ENCODE peak calls at places on chromosomes 7 and 10, in six cellular contexts. One of them, this sample, is unnamed.

GRCh38 chr10:26269754-26270153 is 53.2 kb downstream of the GAD2 start:
- DNase-seq in breast epithelium: no peak
- DNase-seq in pancreas: no peak
- DNase-seq in H9: no peak
- DNase-seq in lung: no peak
- DNase-seq in hepatocyte: peak
- DNase-seq in this sample: peak

GRCh38 chr10:108877130-108877529 is 1046.2 kb downstream of the XPNPEP1 start:
- DNase-seq in breast epithelium: no peak
- DNase-seq in pancreas: no peak
- DNase-seq in H9: no peak
- DNase-seq in lung: no peak
- DNase-seq in hepatocyte: peak
- DNase-seq in this sample: no peak

GRCh38 chr10:8444630-8445029 is 390.1 kb downstream of the GATA3 start:
- DNase-seq in breast epithelium: no peak
- DNase-seq in pancreas: no peak
- DNase-seq in H9: peak
- DNase-seq in lung: no peak
- DNase-seq in hepatocyte: peak
- DNase-seq in this sample: no peak

GRCh38 chr10:68305889-68306288 is 26.0 kb upstream of the HNRNPH3 start:
- DNase-seq in breast epithelium: no peak
- DNase-seq in pancreas: no peak
- DNase-seq in H9: no peak
- DNase-seq in lung: no peak
- DNase-seq in hepatocyte: no peak
- DNase-seq in this sample: no peak

GRCh38 chr10:110504111-110504735 is 6.5 kb downstream of the DUSP5 start:
- DNase-seq in breast epithelium: no peak
- DNase-seq in pancreas: no peak
- DNase-seq in H9: no peak
- DNase-seq in lung: peak
- DNase-seq in hepatocyte: no peak
- DNase-seq in this sample: no peak

GRCh38 chr10:22002531-22003110 is 909 bp downstream of the DNAJC1 start:
- DNase-seq in breast epithelium: no peak
- DNase-seq in pancreas: no peak
- DNase-seq in H9: no peak
- DNase-seq in lung: no peak
- DNase-seq in hepatocyte: peak
- DNase-seq in this sample: peak

GRCh38 chr10:105259201-105259600 is 618.1 kb downstream of the SORCS3 start:
- DNase-seq in breast epithelium: no peak
- DNase-seq in pancreas: no peak
- DNase-seq in H9: no peak
- DNase-seq in lung: no peak
- DNase-seq in hepatocyte: no peak
- DNase-seq in this sample: no peak

GRCh38 chr7:3164363-3164762 is 120.7 kb upstream of the CARD11 start:
- DNase-seq in breast epithelium: no peak
- DNase-seq in pancreas: peak
- DNase-seq in H9: no peak
- DNase-seq in lung: no peak
- DNase-seq in hepatocyte: peak
- DNase-seq in this sample: no peak

GRCh38 chr10:14820010-14820774 is 17.6 kb downstream of the CDNF start:
- DNase-seq in breast epithelium: no peak
- DNase-seq in pancreas: no peak
- DNase-seq in H9: no peak
- DNase-seq in lung: no peak
- DNase-seq in hepatocyte: peak
- DNase-seq in this sample: peak

GRCh38 chr10:11934262-11934661 is 108.3 kb downstream of the UPF2 start:
- DNase-seq in breast epithelium: no peak
- DNase-seq in pancreas: no peak
- DNase-seq in H9: no peak
- DNase-seq in lung: no peak
- DNase-seq in hepatocyte: no peak
- DNase-seq in this sample: peak

GRCh38 chr7:126370038-126370668 is 882.6 kb downstream of the GRM8 start:
- DNase-seq in breast epithelium: no peak
- DNase-seq in pancreas: no peak
- DNase-seq in H9: no peak
- DNase-seq in lung: no peak
- DNase-seq in hepatocyte: no peak
- DNase-seq in this sample: no peak

GRCh38 chr10:88879754-88880286 is at the start of gene STAMBPL1:
- DNase-seq in breast epithelium: no peak
- DNase-seq in pancreas: no peak
- DNase-seq in H9: no peak
- DNase-seq in lung: peak
- DNase-seq in hepatocyte: peak
- DNase-seq in this sample: peak

GRCh38 chr7:43482679-43483252 is 100.1 kb upstream of the STK17A start:
- DNase-seq in breast epithelium: no peak
- DNase-seq in pancreas: no peak
- DNase-seq in H9: no peak
- DNase-seq in lung: no peak
- DNase-seq in hepatocyte: no peak
- DNase-seq in this sample: no peak

GRCh38 chr7:79709574-79710409 is 256.3 kb upstream of the MAGI2 start:
- DNase-seq in breast epithelium: no peak
- DNase-seq in pancreas: no peak
- DNase-seq in H9: no peak
- DNase-seq in lung: no peak
- DNase-seq in hepatocyte: no peak
- DNase-seq in this sample: peak

GRCh38 chr10:89978081-89978480 is 276.7 kb downstream of the KIF20B start:
- DNase-seq in breast epithelium: no peak
- DNase-seq in pancreas: no peak
- DNase-seq in H9: no peak
- DNase-seq in lung: no peak
- DNase-seq in hepatocyte: no peak
- DNase-seq in this sample: no peak

GRCh38 chr10:18079665-18080295 is 60.4 kb upstream of the CACNB2 start:
- DNase-seq in breast epithelium: no peak
- DNase-seq in pancreas: no peak
- DNase-seq in H9: no peak
- DNase-seq in lung: no peak
- DNase-seq in hepatocyte: no peak
- DNase-seq in this sample: no peak

GRCh38 chr7:150978136-150978789 is at the start of gene KCNH2:
- DNase-seq in breast epithelium: no peak
- DNase-seq in pancreas: no peak
- DNase-seq in H9: peak
- DNase-seq in lung: no peak
- DNase-seq in hepatocyte: peak
- DNase-seq in this sample: peak

GRCh38 chr7:68776326-68776725 is 821.9 kb upstream of the AUTS2 start:
- DNase-seq in breast epithelium: no peak
- DNase-seq in pancreas: no peak
- DNase-seq in H9: no peak
- DNase-seq in lung: no peak
- DNase-seq in hepatocyte: peak
- DNase-seq in this sample: no peak

GRCh38 chr10:22226599-22226998 is 8.8 kb upstream of the EBLN1 start:
- DNase-seq in breast epithelium: no peak
- DNase-seq in pancreas: no peak
- DNase-seq in H9: no peak
- DNase-seq in lung: no peak
- DNase-seq in hepatocyte: no peak
- DNase-seq in this sample: no peak

GRCh38 chr7:31642681-31643115 is 44.3 kb upstream of the PPP1R17 start:
- DNase-seq in breast epithelium: peak
- DNase-seq in pancreas: no peak
- DNase-seq in H9: no peak
- DNase-seq in lung: no peak
- DNase-seq in hepatocyte: no peak
- DNase-seq in this sample: no peak

GRCh38 chr10:110214380-110214826 is 7.0 kb downstream of the MXI1 start:
- DNase-seq in breast epithelium: no peak
- DNase-seq in pancreas: peak
- DNase-seq in H9: no peak
- DNase-seq in lung: no peak
- DNase-seq in hepatocyte: no peak
- DNase-seq in this sample: no peak

GRCh38 chr7:149245244-149245643 is 5.8 kb downstream of the ZNF212 start:
- DNase-seq in breast epithelium: no peak
- DNase-seq in pancreas: no peak
- DNase-seq in H9: no peak
- DNase-seq in lung: no peak
- DNase-seq in hepatocyte: no peak
- DNase-seq in this sample: no peak

GRCh38 chr7:94280836-94281235 is 113.9 kb upstream of the COL1A2 start:
- DNase-seq in breast epithelium: no peak
- DNase-seq in pancreas: no peak
- DNase-seq in H9: no peak
- DNase-seq in lung: no peak
- DNase-seq in hepatocyte: no peak
- DNase-seq in this sample: no peak

GRCh38 chr7:158820656-158821055 is 8.7 kb downstream of the ESYT2 start:
- DNase-seq in breast epithelium: no peak
- DNase-seq in pancreas: no peak
- DNase-seq in H9: no peak
- DNase-seq in lung: no peak
- DNase-seq in hepatocyte: no peak
- DNase-seq in this sample: no peak

GRCh38 chr7:158819571-158820203 is 9.6 kb downstream of the ESYT2 start:
- DNase-seq in breast epithelium: no peak
- DNase-seq in pancreas: no peak
- DNase-seq in H9: no peak
- DNase-seq in lung: no peak
- DNase-seq in hepatocyte: no peak
- DNase-seq in this sample: no peak

GRCh38 chr7:158818325-158819213 is 10.7 kb downstream of the ESYT2 start:
- DNase-seq in breast epithelium: peak
- DNase-seq in pancreas: peak
- DNase-seq in H9: peak
- DNase-seq in lung: peak
- DNase-seq in hepatocyte: peak
- DNase-seq in this sample: peak

GRCh38 chr7:158824028-158824427 is 5.3 kb downstream of the ESYT2 start:
- DNase-seq in breast epithelium: no peak
- DNase-seq in pancreas: no peak
- DNase-seq in H9: no peak
- DNase-seq in lung: no peak
- DNase-seq in hepatocyte: no peak
- DNase-seq in this sample: no peak

DNA sequence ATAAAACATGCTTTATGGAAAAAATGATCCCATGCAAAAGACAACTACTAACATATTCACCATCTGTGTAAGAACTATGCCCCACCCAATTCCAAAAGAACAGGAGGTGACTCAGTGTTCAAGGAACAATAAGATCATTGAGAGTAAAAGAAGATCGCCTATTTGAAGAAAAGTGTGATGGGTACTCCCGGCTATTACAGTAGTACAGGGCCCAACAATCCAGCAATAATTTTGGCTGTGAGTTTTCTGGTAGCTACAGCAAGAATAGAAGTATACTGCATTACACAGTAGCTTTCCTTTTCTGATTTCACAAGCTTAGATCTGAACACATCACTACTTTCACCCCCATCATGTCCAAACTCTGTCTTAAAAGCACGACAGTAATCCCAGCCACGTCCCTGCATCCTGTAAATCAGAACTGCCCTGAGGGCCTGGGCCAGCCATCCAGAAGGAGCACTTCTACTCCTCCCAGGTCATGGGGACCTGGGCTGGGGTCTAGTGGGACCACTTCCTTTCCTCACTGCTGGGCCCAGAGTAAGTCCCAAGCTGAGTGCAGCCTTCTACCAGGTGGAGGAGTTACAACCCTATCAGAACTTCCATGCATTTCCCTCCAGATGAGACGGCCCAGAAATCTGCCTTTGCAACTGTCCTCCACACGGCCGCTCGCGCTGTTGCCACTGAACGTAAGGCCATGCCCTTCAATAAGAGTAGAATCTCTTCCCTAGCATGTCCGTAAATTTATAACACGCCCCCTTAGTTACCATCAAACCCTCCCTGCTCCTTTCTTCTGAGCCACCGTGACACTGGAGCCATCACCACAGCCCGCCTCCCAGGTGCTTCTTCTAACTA is 7.9 kb downstream of the ESYT2 start:
- DNase-seq in breast epithelium: no peak
- DNase-seq in pancreas: no peak
- DNase-seq in H9: no peak
- DNase-seq in lung: no peak
- DNase-seq in hepatocyte: peak
- DNase-seq in this sample: peak
- H3K27ac ChIP-seq in breast epithelium: peak
- H3K27ac ChIP-seq in pancreas: no peak
- H3K27ac ChIP-seq in H9: no peak
- H3K27ac ChIP-seq in lung: peak
- H3K27ac ChIP-seq in hepatocyte: peak
- H3K27ac ChIP-seq in this sample: peak

GRCh38 chr7:132030883-132031282 is 474.5 kb upstream of the PODXL start:
- DNase-seq in breast epithelium: no peak
- DNase-seq in pancreas: no peak
- DNase-seq in H9: no peak
- DNase-seq in lung: no peak
- DNase-seq in hepatocyte: peak
- DNase-seq in this sample: peak
- H3K27ac ChIP-seq in breast epithelium: no peak
- H3K27ac ChIP-seq in pancreas: no peak
- H3K27ac ChIP-seq in H9: no peak
- H3K27ac ChIP-seq in lung: no peak
- H3K27ac ChIP-seq in hepatocyte: no peak
- H3K27ac ChIP-seq in this sample: no peak

GRCh38 chr7:41145656-41146055 is 557.2 kb downstream of the INHBA start:
- DNase-seq in breast epithelium: no peak
- DNase-seq in pancreas: no peak
- DNase-seq in H9: no peak
- DNase-seq in lung: no peak
- DNase-seq in hepatocyte: no peak
- DNase-seq in this sample: no peak
- H3K27ac ChIP-seq in breast epithelium: no peak
- H3K27ac ChIP-seq in pancreas: no peak
- H3K27ac ChIP-seq in H9: no peak
- H3K27ac ChIP-seq in lung: no peak
- H3K27ac ChIP-seq in hepatocyte: no peak
- H3K27ac ChIP-seq in this sample: no peak

GRCh38 chr10:79102056-79102874 is 33.5 kb downstream of the ZMIZ1 start:
- DNase-seq in breast epithelium: no peak
- DNase-seq in pancreas: no peak
- DNase-seq in H9: no peak
- DNase-seq in lung: no peak
- DNase-seq in hepatocyte: peak
- DNase-seq in this sample: peak

GRCh38 chr10:79103078-79103477 is 34.3 kb downstream of the ZMIZ1 start:
- DNase-seq in breast epithelium: no peak
- DNase-seq in pancreas: no peak
- DNase-seq in H9: no peak
- DNase-seq in lung: no peak
- DNase-seq in hepatocyte: no peak
- DNase-seq in this sample: no peak

GRCh38 chr10:79099898-79100448 is 31.2 kb downstream of the ZMIZ1 start:
- DNase-seq in breast epithelium: no peak
- DNase-seq in pancreas: no peak
- DNase-seq in H9: no peak
- DNase-seq in lung: no peak
- DNase-seq in hepatocyte: no peak
- DNase-seq in this sample: no peak

GRCh38 chr10:79100761-79101160 is 32.0 kb downstream of the ZMIZ1 start:
- DNase-seq in breast epithelium: no peak
- DNase-seq in pancreas: no peak
- DNase-seq in H9: no peak
- DNase-seq in lung: no peak
- DNase-seq in hepatocyte: no peak
- DNase-seq in this sample: no peak

GRCh38 chr10:79101560-79101971 is 32.8 kb downstream of the ZMIZ1 start:
- DNase-seq in breast epithelium: no peak
- DNase-seq in pancreas: peak
- DNase-seq in H9: no peak
- DNase-seq in lung: no peak
- DNase-seq in hepatocyte: no peak
- DNase-seq in this sample: no peak
- H3K27ac ChIP-seq in breast epithelium: peak
- H3K27ac ChIP-seq in pancreas: peak
- H3K27ac ChIP-seq in H9: no peak
- H3K27ac ChIP-seq in lung: peak
- H3K27ac ChIP-seq in hepatocyte: peak
- H3K27ac ChIP-seq in this sample: peak